ENCODE peak calls at places on chromosomes 7 and 10, in five cellular contexts. One of them, this sample, is unnamed.

GRCh38 chr7:25028370-25028971 is 48.5 kb upstream of the OSBPL3 start:
- DNase-seq in pons: no peak
- DNase-seq in CD8-positive, alpha-beta T cell: no peak
- DNase-seq in NCI-H510A: no peak
- DNase-seq in stimulated activated naive CD8-positive, alpha-beta T cell treated with anti-CD3 and anti-CD28 coated beads, Interleukin-15, Interleukin-2, amounts not matched to agents 100 U/mL and 50 U/mL, for 24 hours: peak; percentile 36
- DNase-seq in this sample: peak; percentile 59

GRCh38 chr7:18421297-18422004 is 74.1 kb upstream of the HDAC9 start:
- DNase-seq in pons: no peak
- DNase-seq in CD8-positive, alpha-beta T cell: no peak
- DNase-seq in NCI-H510A: no peak
- DNase-seq in stimulated activated naive CD8-positive, alpha-beta T cell treated with anti-CD3 and anti-CD28 coated beads, Interleukin-15, Interleukin-2, amounts not matched to agents 100 U/mL and 50 U/mL, for 24 hours: no peak
- DNase-seq in this sample: no peak

GRCh38 chr10:93999401-93999851 is 5.7 kb downstream of the PLCE1 start:
- DNase-seq in pons: no peak
- DNase-seq in CD8-positive, alpha-beta T cell: no peak
- DNase-seq in NCI-H510A: no peak
- DNase-seq in stimulated activated naive CD8-positive, alpha-beta T cell treated with anti-CD3 and anti-CD28 coated beads, Interleukin-15, Interleukin-2, amounts not matched to agents 100 U/mL and 50 U/mL, for 24 hours: no peak
- DNase-seq in this sample: no peak

GRCh38 chr10:29757551-29758297 is 123.0 kb upstream of the SVIL start:
- DNase-seq in pons: no peak
- DNase-seq in CD8-positive, alpha-beta T cell: no peak
- DNase-seq in NCI-H510A: no peak
- DNase-seq in stimulated activated naive CD8-positive, alpha-beta T cell treated with anti-CD3 and anti-CD28 coated beads, Interleukin-15, Interleukin-2, amounts not matched to agents 100 U/mL and 50 U/mL, for 24 hours: peak; percentile 7
- DNase-seq in this sample: no peak

GRCh38 chr10:73248259-73248724 is 1.2 kb upstream of the DNAJC9 start:
- DNase-seq in pons: no peak
- DNase-seq in CD8-positive, alpha-beta T cell: no peak
- DNase-seq in NCI-H510A: no peak
- DNase-seq in stimulated activated naive CD8-positive, alpha-beta T cell treated with anti-CD3 and anti-CD28 coated beads, Interleukin-15, Interleukin-2, amounts not matched to agents 100 U/mL and 50 U/mL, for 24 hours: no peak
- DNase-seq in this sample: peak; percentile 25

GRCh38 chr7:73429622-73430505 is 3.7 kb upstream of the FZD9 start:
- DNase-seq in pons: no peak
- DNase-seq in CD8-positive, alpha-beta T cell: no peak
- DNase-seq in NCI-H510A: no peak
- DNase-seq in stimulated activated naive CD8-positive, alpha-beta T cell treated with anti-CD3 and anti-CD28 coated beads, Interleukin-15, Interleukin-2, amounts not matched to agents 100 U/mL and 50 U/mL, for 24 hours: no peak
- DNase-seq in this sample: no peak

GRCh38 chr10:102175415-102175814 is 23.2 kb downstream of the NOLC1 start:
- DNase-seq in pons: no peak
- DNase-seq in CD8-positive, alpha-beta T cell: no peak
- DNase-seq in NCI-H510A: no peak
- DNase-seq in stimulated activated naive CD8-positive, alpha-beta T cell treated with anti-CD3 and anti-CD28 coated beads, Interleukin-15, Interleukin-2, amounts not matched to agents 100 U/mL and 50 U/mL, for 24 hours: no peak
- DNase-seq in this sample: no peak

GRCh38 chr10:1400129-1400865 is 337.0 kb downstream of the ADARB2 start:
- DNase-seq in pons: no peak
- DNase-seq in CD8-positive, alpha-beta T cell: no peak
- DNase-seq in NCI-H510A: no peak
- DNase-seq in stimulated activated naive CD8-positive, alpha-beta T cell treated with anti-CD3 and anti-CD28 coated beads, Interleukin-15, Interleukin-2, amounts not matched to agents 100 U/mL and 50 U/mL, for 24 hours: no peak
- DNase-seq in this sample: no peak

GRCh38 chr7:5677538-5678294 is 103.7 kb downstream of the RNF216 start:
- DNase-seq in pons: peak; percentile 79
- DNase-seq in CD8-positive, alpha-beta T cell: peak; percentile 17
- DNase-seq in NCI-H510A: no peak
- DNase-seq in stimulated activated naive CD8-positive, alpha-beta T cell treated with anti-CD3 and anti-CD28 coated beads, Interleukin-15, Interleukin-2, amounts not matched to agents 100 U/mL and 50 U/mL, for 24 hours: peak; percentile 47
- DNase-seq in this sample: peak; percentile 34

GRCh38 chr7:47954231-47954911 is 6.1 kb upstream of the PKD1L1 start:
- DNase-seq in pons: no peak
- DNase-seq in CD8-positive, alpha-beta T cell: no peak
- DNase-seq in NCI-H510A: no peak
- DNase-seq in stimulated activated naive CD8-positive, alpha-beta T cell treated with anti-CD3 and anti-CD28 coated beads, Interleukin-15, Interleukin-2, amounts not matched to agents 100 U/mL and 50 U/mL, for 24 hours: no peak
- DNase-seq in this sample: no peak

GRCh38 chr10:8316284-8316683 is 261.8 kb downstream of the GATA3 start:
- DNase-seq in pons: no peak
- DNase-seq in CD8-positive, alpha-beta T cell: no peak
- DNase-seq in NCI-H510A: no peak
- DNase-seq in stimulated activated naive CD8-positive, alpha-beta T cell treated with anti-CD3 and anti-CD28 coated beads, Interleukin-15, Interleukin-2, amounts not matched to agents 100 U/mL and 50 U/mL, for 24 hours: no peak
- DNase-seq in this sample: no peak

GRCh38 chr7:114085592-114086490 is 167.0 kb upstream of the PPP1R3A start:
- DNase-seq in pons: peak; percentile 71
- DNase-seq in CD8-positive, alpha-beta T cell: no peak
- DNase-seq in NCI-H510A: peak; percentile 82
- DNase-seq in stimulated activated naive CD8-positive, alpha-beta T cell treated with anti-CD3 and anti-CD28 coated beads, Interleukin-15, Interleukin-2, amounts not matched to agents 100 U/mL and 50 U/mL, for 24 hours: peak; percentile 27
- DNase-seq in this sample: no peak

GRCh38 chr7:38858281-38858884 is 50.6 kb downstream of the VPS41 start:
- DNase-seq in pons: no peak
- DNase-seq in CD8-positive, alpha-beta T cell: no peak
- DNase-seq in NCI-H510A: peak; percentile 5
- DNase-seq in stimulated activated naive CD8-positive, alpha-beta T cell treated with anti-CD3 and anti-CD28 coated beads, Interleukin-15, Interleukin-2, amounts not matched to agents 100 U/mL and 50 U/mL, for 24 hours: no peak
- DNase-seq in this sample: no peak

GRCh38 chr10:124743188-124744046 is 761 bp downstream of the FAM53B start:
- DNase-seq in pons: no peak
- DNase-seq in CD8-positive, alpha-beta T cell: no peak
- DNase-seq in NCI-H510A: no peak
- DNase-seq in stimulated activated naive CD8-positive, alpha-beta T cell treated with anti-CD3 and anti-CD28 coated beads, Interleukin-15, Interleukin-2, amounts not matched to agents 100 U/mL and 50 U/mL, for 24 hours: no peak
- DNase-seq in this sample: peak; percentile 56

GRCh38 chr7:143345428-143345900 is 17.0 kb downstream of the FAM131B start:
- DNase-seq in pons: no peak
- DNase-seq in CD8-positive, alpha-beta T cell: peak; percentile 50
- DNase-seq in NCI-H510A: peak; percentile 27
- DNase-seq in stimulated activated naive CD8-positive, alpha-beta T cell treated with anti-CD3 and anti-CD28 coated beads, Interleukin-15, Interleukin-2, amounts not matched to agents 100 U/mL and 50 U/mL, for 24 hours: peak; percentile 75
- DNase-seq in this sample: no peak

GRCh38 chr7:117076426-117076943 is 123.2 kb downstream of the ST7 start:
- DNase-seq in pons: no peak
- DNase-seq in CD8-positive, alpha-beta T cell: no peak
- DNase-seq in NCI-H510A: no peak
- DNase-seq in stimulated activated naive CD8-positive, alpha-beta T cell treated with anti-CD3 and anti-CD28 coated beads, Interleukin-15, Interleukin-2, amounts not matched to agents 100 U/mL and 50 U/mL, for 24 hours: no peak
- DNase-seq in this sample: no peak

GRCh38 chr7:111931016-111931517 is 275.1 kb downstream of the DOCK4 start:
- DNase-seq in pons: peak; percentile 58
- DNase-seq in CD8-positive, alpha-beta T cell: no peak
- DNase-seq in NCI-H510A: no peak
- DNase-seq in stimulated activated naive CD8-positive, alpha-beta T cell treated with anti-CD3 and anti-CD28 coated beads, Interleukin-15, Interleukin-2, amounts not matched to agents 100 U/mL and 50 U/mL, for 24 hours: no peak
- DNase-seq in this sample: no peak

GRCh38 chr10:30510184-30510931 is 76.4 kb downstream of the MAP3K8 start:
- DNase-seq in pons: no peak
- DNase-seq in CD8-positive, alpha-beta T cell: no peak
- DNase-seq in NCI-H510A: no peak
- DNase-seq in stimulated activated naive CD8-positive, alpha-beta T cell treated with anti-CD3 and anti-CD28 coated beads, Interleukin-15, Interleukin-2, amounts not matched to agents 100 U/mL and 50 U/mL, for 24 hours: peak; percentile 62
- DNase-seq in this sample: no peak

GRCh38 chr10:33289776-33290175 is 44.7 kb downstream of the NRP1 start:
- DNase-seq in pons: no peak
- DNase-seq in CD8-positive, alpha-beta T cell: no peak
- DNase-seq in NCI-H510A: no peak
- DNase-seq in stimulated activated naive CD8-positive, alpha-beta T cell treated with anti-CD3 and anti-CD28 coated beads, Interleukin-15, Interleukin-2, amounts not matched to agents 100 U/mL and 50 U/mL, for 24 hours: no peak
- DNase-seq in this sample: no peak